ENCODE peak calls at places on chromosomes 12 and 14, in six cellular contexts. A is K562, U is adipocyte, X is astrocyte, O is Karpas-422, F is neuronal stem cell. M is an unnamed sample.

GRCh38 chr12:120234643-120235368 is 30.7 kb downstream of the PXN start:
- DNase-seq in A (peak), U (peak), X (peak), O (no peak), F (no peak), M (no peak)

GRCh38 chr12:110688446-110689001 is 391 bp downstream of the HVCN1 start:
- DNase-seq in A (no peak), U (no peak), X (no peak), O (no peak), F (peak), M (no peak)

GRCh38 chr12:49021292-49021915 is 2.8 kb upstream of the PRKAG1 start:
- DNase-seq in A (no peak), U (no peak), X (no peak), O (no peak), F (no peak), M (no peak)

GRCh38 chr12:49615725-49616124 is 7.6 kb upstream of the PRPF40B start:
- DNase-seq in A (no peak), U (peak), X (peak), O (no peak), F (no peak), M (no peak)

GRCh38 chr14:93655078-93655750 is 133.1 kb downstream of the PRIMA1 start:
- DNase-seq in A (peak), U (peak), X (peak), O (peak), F (peak), M (peak)

GRCh38 chr12:98698603-98699463 is 53.7 kb downstream of the APAF1 start:
- DNase-seq in A (peak), U (peak), X (peak), O (peak), F (peak), M (peak)

GRCh38 chr12:118038122-118038521 is 21.6 kb downstream of the RFC5 start:
- DNase-seq in A (no peak), U (no peak), X (no peak), O (no peak), F (no peak), M (no peak)

GRCh38 chr12:29066061-29066588 is 83.0 kb upstream of the FAR2 start:
- DNase-seq in A (no peak), U (peak), X (peak), O (no peak), F (peak), M (no peak)

GRCh38 chr14:66645716-66646115 is 137.8 kb downstream of the GPHN start:
- DNase-seq in A (no peak), U (no peak), X (peak), O (no peak), F (no peak), M (no peak)

GRCh38 chr12:111330800-111331752 is 37.8 kb downstream of the PHETA1 start:
- DNase-seq in A (peak), U (peak), X (peak), O (peak), F (no peak), M (peak)

GRCh38 chr14:51626788-51627187 is 24.9 kb upstream of the FRMD6 start:
- DNase-seq in A (no peak), U (no peak), X (no peak), O (no peak), F (no peak), M (no peak)

GRCh38 chr12:53344487-53344823 is 8.3 kb upstream of the SP7 start:
- DNase-seq in A (no peak), U (no peak), X (no peak), O (no peak), F (no peak), M (no peak)
- H3K9ac ChIP-seq in A (peak), U (peak), X (peak), O (peak), F (peak), M (no peak)

GRCh38 chr14:58863576-58864345 is 226.0 kb downstream of the DACT1 start:
- DNase-seq in A (no peak), U (no peak), X (no peak), O (no peak), F (no peak), M (no peak)

GRCh38 chr14:58862421-58862820 is 224.7 kb downstream of the DACT1 start:
- DNase-seq in A (no peak), U (no peak), X (no peak), O (no peak), F (no peak), M (no peak)

GRCh38 chr14:58864751-58865519 is 227.2 kb downstream of the DACT1 start:
- DNase-seq in A (no peak), U (peak), X (peak), O (no peak), F (no peak), M (no peak)

GRCh38 chr14:58866386-58866785 is 228.6 kb downstream of the DACT1 start:
- DNase-seq in A (no peak), U (peak), X (no peak), O (no peak), F (no peak), M (no peak)

DNA sequence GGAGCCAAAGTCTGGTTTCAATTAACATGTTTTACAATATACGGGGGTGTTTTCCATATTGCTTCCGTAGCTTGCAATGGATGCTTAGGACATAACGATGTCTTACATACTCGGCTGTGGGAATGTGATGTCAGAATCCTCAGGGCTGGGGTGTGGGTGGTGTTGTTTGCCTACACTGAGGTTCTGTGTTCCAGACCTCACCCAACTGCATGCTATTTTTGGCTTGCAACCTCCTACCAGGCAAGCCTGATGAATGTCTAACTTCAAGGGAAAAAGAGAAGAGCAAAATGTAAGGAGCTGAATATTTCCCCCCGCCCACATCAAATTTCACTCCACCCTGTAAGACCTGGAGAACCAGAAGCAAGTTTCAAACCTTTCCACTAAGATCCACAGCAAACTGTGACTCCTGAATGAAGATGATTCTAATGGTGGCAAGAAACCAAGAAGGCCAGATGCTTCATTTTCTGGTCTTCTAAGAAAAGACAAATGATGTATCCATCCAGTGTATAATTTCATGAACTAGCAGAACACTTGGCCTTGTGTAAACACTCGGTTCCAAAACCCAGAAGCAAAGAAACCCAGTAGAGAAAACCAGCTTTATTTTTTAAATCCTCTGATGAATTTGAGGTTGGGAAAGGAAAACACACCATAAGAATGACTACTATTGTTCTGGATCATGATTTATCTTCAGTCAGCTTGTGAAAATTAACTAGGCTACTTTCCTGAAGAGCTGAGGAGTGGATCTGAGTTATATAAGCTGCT is 227.9 kb downstream of the DACT1 start:
- DNase-seq in A (no peak), U (peak), X (peak), O (no peak), F (no peak), M (no peak)
- H3K9ac ChIP-seq in A (no peak), U (no peak), X (no peak), O (no peak), F (no peak), M (no peak)

DNA sequence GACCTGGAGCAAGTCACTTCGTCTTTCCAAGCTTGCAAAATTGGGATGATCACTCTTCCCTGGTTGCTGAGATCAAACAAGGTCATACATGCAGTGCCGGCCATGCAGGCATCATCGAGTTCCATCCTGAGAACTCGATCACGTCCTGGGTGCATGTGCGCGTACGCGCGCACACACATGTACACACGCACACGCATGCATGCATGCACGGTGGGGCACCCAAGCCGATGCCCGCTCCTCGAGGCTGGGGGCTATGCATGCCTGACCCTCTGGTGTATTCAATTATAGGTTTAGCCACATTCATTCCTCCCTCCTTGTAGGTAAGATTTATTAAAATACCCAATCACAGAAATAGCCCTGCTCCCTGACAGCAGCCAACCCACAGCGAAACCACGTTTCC is 26.0 kb downstream of the MMAB start:
- DNase-seq in A (no peak), U (no peak), X (no peak), O (no peak), F (no peak), M (no peak)
- H3K9ac ChIP-seq in A (no peak), U (no peak), X (no peak), O (no peak), F (no peak), M (no peak)

GRCh38 chr14:105062048-105062433 is 3.2 kb downstream of the GPR132 start:
- DNase-seq in A (no peak), U (no peak), X (no peak), O (no peak), F (no peak), M (no peak)
- H3K9ac ChIP-seq in A (peak), U (no peak), X (no peak), O (no peak), F (peak), M (no peak)

GRCh38 chr12:21828111-21828775 is 53.7 kb upstream of the KCNJ8 start:
- DNase-seq in A (no peak), U (no peak), X (no peak), O (peak), F (no peak), M (no peak)

GRCh38 chr12:21828779-21829178 is 54.3 kb upstream of the KCNJ8 start:
- DNase-seq in A (no peak), U (no peak), X (no peak), O (no peak), F (no peak), M (no peak)

GRCh38 chr12:21827135-21827534 is 52.6 kb upstream of the KCNJ8 start:
- DNase-seq in A (no peak), U (no peak), X (no peak), O (peak), F (no peak), M (no peak)

GRCh38 chr12:21826549-21826940 is 52.0 kb upstream of the KCNJ8 start:
- DNase-seq in A (no peak), U (no peak), X (no peak), O (peak), F (no peak), M (no peak)

DNA sequence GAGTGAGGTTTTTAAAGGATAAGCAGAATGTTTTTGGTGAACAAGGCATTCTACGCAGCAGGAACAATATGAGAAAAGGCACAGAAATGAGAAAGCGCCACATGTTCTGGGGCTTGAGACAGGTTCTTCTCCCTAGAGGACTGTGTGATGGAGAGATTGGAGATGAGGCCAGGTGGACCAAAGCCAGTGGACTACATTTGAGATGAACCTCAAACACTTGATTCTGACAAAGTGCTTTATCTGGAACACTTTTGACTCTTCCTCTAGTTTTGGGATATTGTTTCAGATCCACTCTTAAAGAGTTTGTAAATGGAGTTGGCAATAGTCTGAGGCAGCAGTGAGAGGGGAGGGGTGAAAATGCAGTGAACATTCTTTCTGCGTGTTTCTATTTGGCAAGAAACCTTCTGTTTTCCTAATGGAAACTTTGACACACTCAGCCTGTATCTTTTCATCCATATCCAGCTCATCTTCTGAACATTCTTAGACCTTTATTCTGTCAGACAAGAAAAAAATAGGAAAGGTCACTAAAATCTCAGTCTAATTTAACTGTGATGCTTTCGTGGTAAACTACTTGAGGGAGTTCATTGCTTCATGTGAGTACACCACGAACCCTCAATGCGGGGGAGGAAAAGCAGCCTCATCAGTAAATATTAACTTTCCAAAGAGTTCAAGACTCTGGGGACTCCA is 57.3 kb upstream of the KCNJ8 start:
- DNase-seq in A (no peak), U (peak), X (peak), O (peak), F (no peak), M (no peak)
- H3K9ac ChIP-seq in A (no peak), U (peak), X (no peak), O (no peak), F (no peak), M (no peak)

GRCh38 chr14:59582161-59582560 is 5.5 kb upstream of the CCDC175 start:
- DNase-seq in A (no peak), U (no peak), X (no peak), O (no peak), F (no peak), M (no peak)

GRCh38 chr14:59583755-59584154 is 7.1 kb upstream of the CCDC175 start:
- DNase-seq in A (no peak), U (peak), X (peak), O (no peak), F (no peak), M (peak)

GRCh38 chr14:59582845-59583509 is 6.4 kb upstream of the CCDC175 start:
- DNase-seq in A (peak), U (no peak), X (no peak), O (no peak), F (no peak), M (no peak)

GRCh38 chr14:59588136-59588535 is 11.5 kb upstream of the CCDC175 start:
- DNase-seq in A (no peak), U (no peak), X (no peak), O (no peak), F (no peak), M (no peak)

DNA sequence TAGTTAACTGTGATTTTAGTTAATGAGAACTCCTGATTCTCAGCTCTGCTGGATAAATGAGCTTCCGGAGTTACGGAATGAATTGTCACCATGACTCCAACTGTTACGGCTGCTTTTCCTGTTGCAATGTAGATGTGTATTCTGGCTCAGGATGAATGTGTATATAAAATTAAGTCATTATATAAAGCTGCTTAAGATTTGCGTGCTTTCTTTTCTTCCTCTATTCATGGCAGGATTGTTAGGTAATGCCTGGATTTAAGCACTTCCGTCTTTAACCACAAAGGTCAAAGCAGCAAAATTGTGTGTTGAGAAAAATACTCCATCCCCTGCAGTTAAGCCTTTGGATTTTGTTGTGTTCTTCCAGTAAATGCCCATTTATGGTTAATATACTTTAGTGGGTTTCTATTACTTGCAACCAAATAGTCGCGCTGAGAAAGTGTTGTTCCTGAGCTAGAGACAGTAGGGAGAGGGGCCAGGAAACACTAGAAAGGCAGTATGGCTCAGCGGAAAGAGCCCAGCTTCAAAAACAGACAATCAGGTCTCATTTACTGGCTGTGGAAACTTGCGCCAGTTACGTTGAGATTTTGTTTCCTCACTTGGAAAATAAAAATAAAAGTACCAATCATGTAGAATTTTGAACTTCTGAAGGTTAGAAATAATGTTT is 9.4 kb upstream of the CCDC175 start:
- DNase-seq in A (no peak), U (peak), X (peak), O (no peak), F (no peak), M (peak)
- H3K9ac ChIP-seq in A (no peak), U (no peak), X (peak), O (no peak), F (no peak), M (peak)

M was measured in SK-N-MC.